ENCODE peak calls at places on chromosomes 6 and 20, in seven cellular contexts. One of them, this sample, is unnamed.

GRCh38 chr20:13301596-13301995 is 80.5 kb downstream of the ISM1 start:
- DNase-seq in breast epithelium: no peak
- DNase-seq in fibroblast of the aortic adventitia: no peak
- DNase-seq in astrocyte of the spinal cord: no peak
- DNase-seq in fibroblast of pulmonary artery: no peak
- DNase-seq in uterus: no peak
- DNase-seq in CD4-positive, alpha-beta T cell: no peak
- DNase-seq in this sample: no peak

GRCh38 chr20:50799176-50799889 is 4.5 kb downstream of the BCAS4 start:
- DNase-seq in breast epithelium: no peak
- DNase-seq in fibroblast of the aortic adventitia: no peak
- DNase-seq in astrocyte of the spinal cord: no peak
- DNase-seq in fibroblast of pulmonary artery: no peak
- DNase-seq in uterus: no peak
- DNase-seq in CD4-positive, alpha-beta T cell: no peak
- DNase-seq in this sample: no peak

GRCh38 chr6:78436335-78436734 is 431.0 kb upstream of the IRAK1BP1 start:
- DNase-seq in breast epithelium: no peak
- DNase-seq in fibroblast of the aortic adventitia: peak
- DNase-seq in astrocyte of the spinal cord: peak
- DNase-seq in fibroblast of pulmonary artery: peak
- DNase-seq in uterus: no peak
- DNase-seq in CD4-positive, alpha-beta T cell: no peak
- DNase-seq in this sample: no peak

GRCh38 chr6:89602713-89603112 is 35.8 kb downstream of the LYRM2 start:
- DNase-seq in breast epithelium: no peak
- DNase-seq in fibroblast of the aortic adventitia: no peak
- DNase-seq in astrocyte of the spinal cord: no peak
- DNase-seq in fibroblast of pulmonary artery: no peak
- DNase-seq in uterus: no peak
- DNase-seq in CD4-positive, alpha-beta T cell: no peak
- DNase-seq in this sample: no peak

GRCh38 chr6:89776583-89777233 is 42.9 kb downstream of the MDN1 start:
- DNase-seq in breast epithelium: no peak
- DNase-seq in fibroblast of the aortic adventitia: no peak
- DNase-seq in astrocyte of the spinal cord: no peak
- DNase-seq in fibroblast of pulmonary artery: no peak
- DNase-seq in uterus: no peak
- DNase-seq in CD4-positive, alpha-beta T cell: no peak
- DNase-seq in this sample: no peak

GRCh38 chr6:7784706-7785105 is 58.8 kb downstream of the BMP6 start:
- DNase-seq in breast epithelium: no peak
- DNase-seq in fibroblast of the aortic adventitia: no peak
- DNase-seq in astrocyte of the spinal cord: no peak
- DNase-seq in fibroblast of pulmonary artery: no peak
- DNase-seq in uterus: no peak
- DNase-seq in CD4-positive, alpha-beta T cell: no peak
- DNase-seq in this sample: no peak

GRCh38 chr20:51917886-51918545 is 115.7 kb upstream of the SALL4 start:
- DNase-seq in breast epithelium: no peak
- DNase-seq in fibroblast of the aortic adventitia: no peak
- DNase-seq in astrocyte of the spinal cord: no peak
- DNase-seq in fibroblast of pulmonary artery: no peak
- DNase-seq in uterus: no peak
- DNase-seq in CD4-positive, alpha-beta T cell: no peak
- DNase-seq in this sample: no peak

GRCh38 chr6:52020961-52021570 is 66.3 kb downstream of the PKHD1 start:
- DNase-seq in breast epithelium: no peak
- DNase-seq in fibroblast of the aortic adventitia: peak
- DNase-seq in astrocyte of the spinal cord: peak
- DNase-seq in fibroblast of pulmonary artery: peak
- DNase-seq in uterus: no peak
- DNase-seq in CD4-positive, alpha-beta T cell: no peak
- DNase-seq in this sample: no peak

GRCh38 chr6:163207984-163208383 is 206.5 kb upstream of the QKI start:
- DNase-seq in breast epithelium: no peak
- DNase-seq in fibroblast of the aortic adventitia: no peak
- DNase-seq in astrocyte of the spinal cord: no peak
- DNase-seq in fibroblast of pulmonary artery: no peak
- DNase-seq in uterus: no peak
- DNase-seq in CD4-positive, alpha-beta T cell: no peak
- DNase-seq in this sample: no peak

GRCh38 chr20:59788811-59789210 is 144.6 kb downstream of the SYCP2 start:
- DNase-seq in breast epithelium: no peak
- DNase-seq in fibroblast of the aortic adventitia: no peak
- DNase-seq in astrocyte of the spinal cord: no peak
- DNase-seq in fibroblast of pulmonary artery: no peak
- DNase-seq in uterus: no peak
- DNase-seq in CD4-positive, alpha-beta T cell: no peak
- DNase-seq in this sample: peak

GRCh38 chr20:3813758-3814581 is 6.4 kb upstream of the AP5S1 start:
- DNase-seq in breast epithelium: no peak
- DNase-seq in fibroblast of the aortic adventitia: no peak
- DNase-seq in astrocyte of the spinal cord: no peak
- DNase-seq in fibroblast of pulmonary artery: no peak
- DNase-seq in uterus: no peak
- DNase-seq in CD4-positive, alpha-beta T cell: no peak
- DNase-seq in this sample: no peak

GRCh38 chr6:35647400-35647799 is 41.3 kb downstream of the FKBP5 start:
- DNase-seq in breast epithelium: no peak
- DNase-seq in fibroblast of the aortic adventitia: no peak
- DNase-seq in astrocyte of the spinal cord: no peak
- DNase-seq in fibroblast of pulmonary artery: no peak
- DNase-seq in uterus: no peak
- DNase-seq in CD4-positive, alpha-beta T cell: no peak
- DNase-seq in this sample: no peak

GRCh38 chr6:125784365-125784764 is 6.4 kb upstream of the NCOA7 start:
- DNase-seq in breast epithelium: no peak
- DNase-seq in fibroblast of the aortic adventitia: peak
- DNase-seq in astrocyte of the spinal cord: peak
- DNase-seq in fibroblast of pulmonary artery: peak
- DNase-seq in uterus: no peak
- DNase-seq in CD4-positive, alpha-beta T cell: no peak
- DNase-seq in this sample: no peak

GRCh38 chr6:43943099-43943766 is 173.2 kb downstream of the VEGFA start:
- DNase-seq in breast epithelium: no peak
- DNase-seq in fibroblast of the aortic adventitia: no peak
- DNase-seq in astrocyte of the spinal cord: no peak
- DNase-seq in fibroblast of pulmonary artery: no peak
- DNase-seq in uterus: no peak
- DNase-seq in CD4-positive, alpha-beta T cell: no peak
- DNase-seq in this sample: peak

GRCh38 chr6:143578054-143578453 is 66.5 kb upstream of the FUCA2 start:
- DNase-seq in breast epithelium: no peak
- DNase-seq in fibroblast of the aortic adventitia: no peak
- DNase-seq in astrocyte of the spinal cord: no peak
- DNase-seq in fibroblast of pulmonary artery: no peak
- DNase-seq in uterus: no peak
- DNase-seq in CD4-positive, alpha-beta T cell: no peak
- DNase-seq in this sample: no peak

GRCh38 chr20:45061244-45061643 is 39.7 kb downstream of the KCNS1 start:
- DNase-seq in breast epithelium: no peak
- DNase-seq in fibroblast of the aortic adventitia: peak
- DNase-seq in astrocyte of the spinal cord: peak
- DNase-seq in fibroblast of pulmonary artery: peak
- DNase-seq in uterus: no peak
- DNase-seq in CD4-positive, alpha-beta T cell: no peak
- DNase-seq in this sample: no peak

GRCh38 chr20:33408313-33408712 is 7.0 kb upstream of the CDK5RAP1 start:
- DNase-seq in breast epithelium: no peak
- DNase-seq in fibroblast of the aortic adventitia: no peak
- DNase-seq in astrocyte of the spinal cord: no peak
- DNase-seq in fibroblast of pulmonary artery: no peak
- DNase-seq in uterus: no peak
- DNase-seq in CD4-positive, alpha-beta T cell: no peak
- DNase-seq in this sample: no peak

GRCh38 chr6:135183532-135184440 is 2.7 kb downstream of the MYB start:
- DNase-seq in breast epithelium: no peak
- DNase-seq in fibroblast of the aortic adventitia: peak
- DNase-seq in astrocyte of the spinal cord: peak
- DNase-seq in fibroblast of pulmonary artery: peak
- DNase-seq in uterus: no peak
- DNase-seq in CD4-positive, alpha-beta T cell: peak
- DNase-seq in this sample: no peak

GRCh38 chr6:11810039-11810541 is 31.5 kb upstream of the ADTRP start:
- DNase-seq in breast epithelium: peak
- DNase-seq in fibroblast of the aortic adventitia: peak
- DNase-seq in astrocyte of the spinal cord: peak
- DNase-seq in fibroblast of pulmonary artery: peak
- DNase-seq in uterus: peak
- DNase-seq in CD4-positive, alpha-beta T cell: no peak
- DNase-seq in this sample: peak

GRCh38 chr6:149990109-149990671 is 26.4 kb downstream of the ULBP1 start:
- DNase-seq in breast epithelium: no peak
- DNase-seq in fibroblast of the aortic adventitia: no peak
- DNase-seq in astrocyte of the spinal cord: no peak
- DNase-seq in fibroblast of pulmonary artery: no peak
- DNase-seq in uterus: no peak
- DNase-seq in CD4-positive, alpha-beta T cell: no peak
- DNase-seq in this sample: peak

GRCh38 chr20:35232575-35232974 is 6.1 kb downstream of the MMP24 start:
- DNase-seq in breast epithelium: no peak
- DNase-seq in fibroblast of the aortic adventitia: peak
- DNase-seq in astrocyte of the spinal cord: peak
- DNase-seq in fibroblast of pulmonary artery: peak
- DNase-seq in uterus: no peak
- DNase-seq in CD4-positive, alpha-beta T cell: no peak
- DNase-seq in this sample: no peak

GRCh38 chr20:50713677-50714101 is 17.7 kb upstream of the PARD6B start:
- DNase-seq in breast epithelium: no peak
- DNase-seq in fibroblast of the aortic adventitia: peak
- DNase-seq in astrocyte of the spinal cord: peak
- DNase-seq in fibroblast of pulmonary artery: peak
- DNase-seq in uterus: peak
- DNase-seq in CD4-positive, alpha-beta T cell: no peak
- DNase-seq in this sample: no peak

GRCh38 chr6:53987527-53987888 is 123.7 kb upstream of the MLIP start:
- DNase-seq in breast epithelium: no peak
- DNase-seq in fibroblast of the aortic adventitia: no peak
- DNase-seq in astrocyte of the spinal cord: no peak
- DNase-seq in fibroblast of pulmonary artery: no peak
- DNase-seq in uterus: no peak
- DNase-seq in CD4-positive, alpha-beta T cell: no peak
- DNase-seq in this sample: no peak

GRCh38 chr6:108116424-108116780 is 41.9 kb upstream of the OSTM1 start:
- DNase-seq in breast epithelium: no peak
- DNase-seq in fibroblast of the aortic adventitia: no peak
- DNase-seq in astrocyte of the spinal cord: no peak
- DNase-seq in fibroblast of pulmonary artery: no peak
- DNase-seq in uterus: no peak
- DNase-seq in CD4-positive, alpha-beta T cell: no peak
- DNase-seq in this sample: no peak

GRCh38 chr6:108116781-108117426 is 42.4 kb upstream of the OSTM1 start:
- DNase-seq in breast epithelium: no peak
- DNase-seq in fibroblast of the aortic adventitia: no peak
- DNase-seq in astrocyte of the spinal cord: no peak
- DNase-seq in fibroblast of pulmonary artery: no peak
- DNase-seq in uterus: no peak
- DNase-seq in CD4-positive, alpha-beta T cell: no peak
- DNase-seq in this sample: no peak

GRCh38 chr6:108115598-108116058 is 41.1 kb upstream of the OSTM1 start:
- DNase-seq in breast epithelium: no peak
- DNase-seq in fibroblast of the aortic adventitia: peak
- DNase-seq in astrocyte of the spinal cord: no peak
- DNase-seq in fibroblast of pulmonary artery: peak
- DNase-seq in uterus: no peak
- DNase-seq in CD4-positive, alpha-beta T cell: no peak
- DNase-seq in this sample: no peak

GRCh38 chr6:108113557-108114519 is 39.3 kb upstream of the OSTM1 start:
- DNase-seq in breast epithelium: no peak
- DNase-seq in fibroblast of the aortic adventitia: peak
- DNase-seq in astrocyte of the spinal cord: peak
- DNase-seq in fibroblast of pulmonary artery: peak
- DNase-seq in uterus: no peak
- DNase-seq in CD4-positive, alpha-beta T cell: no peak
- DNase-seq in this sample: no peak

GRCh38 chr6:108114861-108115597 is 40.5 kb upstream of the OSTM1 start:
- DNase-seq in breast epithelium: no peak
- DNase-seq in fibroblast of the aortic adventitia: peak
- DNase-seq in astrocyte of the spinal cord: peak
- DNase-seq in fibroblast of pulmonary artery: peak
- DNase-seq in uterus: no peak
- DNase-seq in CD4-positive, alpha-beta T cell: no peak
- DNase-seq in this sample: no peak
- TF ChIP-seq CTCF in breast epithelium: no peak
- TF ChIP-seq CTCF in fibroblast of the aortic adventitia: peak
- TF ChIP-seq CTCF in astrocyte of the spinal cord: peak
- TF ChIP-seq CTCF in fibroblast of pulmonary artery: peak
- TF ChIP-seq CTCF in uterus: no peak
- TF ChIP-seq CTCF in CD4-positive, alpha-beta T cell: no peak
- TF ChIP-seq CTCF in this sample: no peak

DNA sequence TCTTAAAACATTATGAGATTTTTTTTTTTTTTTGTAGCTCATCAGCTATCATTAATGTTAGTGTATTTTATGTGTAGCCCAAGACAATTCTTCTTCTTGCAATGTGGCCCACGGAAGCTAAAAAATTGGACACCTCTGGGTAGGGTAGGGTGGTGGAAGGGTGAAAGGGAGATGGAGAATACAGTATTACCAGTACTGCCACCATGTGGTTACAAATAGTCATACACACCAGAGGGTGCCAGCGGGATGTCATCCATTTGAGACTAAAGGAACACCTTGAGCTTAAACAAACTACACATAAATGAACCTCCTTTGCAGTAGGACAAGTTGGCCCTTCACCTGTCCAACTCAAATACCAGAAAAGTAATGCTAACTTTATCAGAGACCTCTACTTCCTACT is 601.9 kb downstream of the HTR1B start:
- DNase-seq in breast epithelium: no peak
- DNase-seq in fibroblast of the aortic adventitia: no peak
- DNase-seq in astrocyte of the spinal cord: no peak
- DNase-seq in fibroblast of pulmonary artery: peak
- DNase-seq in uterus: no peak
- DNase-seq in CD4-positive, alpha-beta T cell: no peak
- DNase-seq in this sample: no peak
- TF ChIP-seq CTCF in breast epithelium: no peak
- TF ChIP-seq CTCF in fibroblast of the aortic adventitia: no peak
- TF ChIP-seq CTCF in astrocyte of the spinal cord: peak
- TF ChIP-seq CTCF in fibroblast of pulmonary artery: peak
- TF ChIP-seq CTCF in uterus: no peak
- TF ChIP-seq CTCF in CD4-positive, alpha-beta T cell: no peak
- TF ChIP-seq CTCF in this sample: peak

GRCh38 chr6:55621993-55622392 is 43.0 kb upstream of the HMGCLL1 start:
- DNase-seq in breast epithelium: no peak
- DNase-seq in fibroblast of the aortic adventitia: no peak
- DNase-seq in astrocyte of the spinal cord: no peak
- DNase-seq in fibroblast of pulmonary artery: no peak
- DNase-seq in uterus: no peak
- DNase-seq in CD4-positive, alpha-beta T cell: no peak
- DNase-seq in this sample: no peak

GRCh38 chr6:55621244-55621643 is 42.3 kb upstream of the HMGCLL1 start:
- DNase-seq in breast epithelium: no peak
- DNase-seq in fibroblast of the aortic adventitia: no peak
- DNase-seq in astrocyte of the spinal cord: no peak
- DNase-seq in fibroblast of pulmonary artery: no peak
- DNase-seq in uterus: no peak
- DNase-seq in CD4-positive, alpha-beta T cell: no peak
- DNase-seq in this sample: no peak

GRCh38 chr6:55617272-55617671 is 38.3 kb upstream of the HMGCLL1 start:
- DNase-seq in breast epithelium: no peak
- DNase-seq in fibroblast of the aortic adventitia: peak
- DNase-seq in astrocyte of the spinal cord: peak
- DNase-seq in fibroblast of pulmonary artery: peak
- DNase-seq in uterus: no peak
- DNase-seq in CD4-positive, alpha-beta T cell: no peak
- DNase-seq in this sample: no peak
- TF ChIP-seq CTCF in breast epithelium: no peak
- TF ChIP-seq CTCF in fibroblast of the aortic adventitia: peak
- TF ChIP-seq CTCF in astrocyte of the spinal cord: peak
- TF ChIP-seq CTCF in fibroblast of pulmonary artery: peak
- TF ChIP-seq CTCF in uterus: no peak
- TF ChIP-seq CTCF in CD4-positive, alpha-beta T cell: no peak
- TF ChIP-seq CTCF in this sample: peak

GRCh38 chr20:48745330-48745729 is 82.5 kb downstream of the PREX1 start:
- DNase-seq in breast epithelium: no peak
- DNase-seq in fibroblast of the aortic adventitia: no peak
- DNase-seq in astrocyte of the spinal cord: no peak
- DNase-seq in fibroblast of pulmonary artery: peak
- DNase-seq in uterus: no peak
- DNase-seq in CD4-positive, alpha-beta T cell: no peak
- DNase-seq in this sample: no peak
- TF ChIP-seq CTCF in breast epithelium: no peak
- TF ChIP-seq CTCF in fibroblast of the aortic adventitia: peak
- TF ChIP-seq CTCF in astrocyte of the spinal cord: peak
- TF ChIP-seq CTCF in fibroblast of pulmonary artery: no peak
- TF ChIP-seq CTCF in uterus: no peak
- TF ChIP-seq CTCF in CD4-positive, alpha-beta T cell: no peak
- TF ChIP-seq CTCF in this sample: no peak

This sample was measured in osteocyte.